ENCODE peak calls at places on chromosomes 11 and 22, in five cellular contexts. One of them, this sample, is unnamed.

GRCh38 chr22:35835267-35835997 is 117.8 kb downstream of the APOL5 start:
- DNase-seq in aorta: no peak
- DNase-seq in A549: no peak
- DNase-seq in GM23338: no peak
- DNase-seq in activated CD8-positive, alpha-beta memory T cell treated with anti-CD3 and anti-CD28 coated beads, Interleukin-2, amount 50 U/mL, for 48 hours: no peak
- DNase-seq in this sample: no peak

GRCh38 chr11:1531961-1532586 is 40.0 kb downstream of the DUSP8 start:
- DNase-seq in aorta: peak
- DNase-seq in A549: no peak
- DNase-seq in GM23338: no peak
- DNase-seq in activated CD8-positive, alpha-beta memory T cell treated with anti-CD3 and anti-CD28 coated beads, Interleukin-2, amount 50 U/mL, for 48 hours: no peak
- DNase-seq in this sample: peak

GRCh38 chr11:20559523-20560300 is 39.7 kb upstream of the SLC6A5 start:
- DNase-seq in aorta: no peak
- DNase-seq in A549: no peak
- DNase-seq in GM23338: no peak
- DNase-seq in activated CD8-positive, alpha-beta memory T cell treated with anti-CD3 and anti-CD28 coated beads, Interleukin-2, amount 50 U/mL, for 48 hours: no peak
- DNase-seq in this sample: no peak

GRCh38 chr22:24164823-24165379 is 16.4 kb upstream of the SUSD2 start:
- DNase-seq in aorta: no peak
- DNase-seq in A549: no peak
- DNase-seq in GM23338: no peak
- DNase-seq in activated CD8-positive, alpha-beta memory T cell treated with anti-CD3 and anti-CD28 coated beads, Interleukin-2, amount 50 U/mL, for 48 hours: no peak
- DNase-seq in this sample: peak

GRCh38 chr11:108938604-108939003 is 273.7 kb downstream of the DDX10 start:
- DNase-seq in aorta: no peak
- DNase-seq in A549: no peak
- DNase-seq in GM23338: no peak
- DNase-seq in activated CD8-positive, alpha-beta memory T cell treated with anti-CD3 and anti-CD28 coated beads, Interleukin-2, amount 50 U/mL, for 48 hours: no peak
- DNase-seq in this sample: no peak

GRCh38 chr11:14029971-14030531 is 67.5 kb downstream of the SPON1 start:
- DNase-seq in aorta: peak
- DNase-seq in A549: peak
- DNase-seq in GM23338: no peak
- DNase-seq in activated CD8-positive, alpha-beta memory T cell treated with anti-CD3 and anti-CD28 coated beads, Interleukin-2, amount 50 U/mL, for 48 hours: no peak
- DNase-seq in this sample: peak

GRCh38 chr11:36431429-36432092 is 78.5 kb downstream of the TRAF6 start:
- DNase-seq in aorta: no peak
- DNase-seq in A549: peak
- DNase-seq in GM23338: no peak
- DNase-seq in activated CD8-positive, alpha-beta memory T cell treated with anti-CD3 and anti-CD28 coated beads, Interleukin-2, amount 50 U/mL, for 48 hours: no peak
- DNase-seq in this sample: no peak

GRCh38 chr22:24069721-24070120 is 58.6 kb downstream of the CABIN1 start:
- DNase-seq in aorta: peak
- DNase-seq in A549: no peak
- DNase-seq in GM23338: no peak
- DNase-seq in activated CD8-positive, alpha-beta memory T cell treated with anti-CD3 and anti-CD28 coated beads, Interleukin-2, amount 50 U/mL, for 48 hours: no peak
- DNase-seq in this sample: no peak

GRCh38 chr11:16286095-16286494 is 70.3 kb downstream of the SOX6 start:
- DNase-seq in aorta: no peak
- DNase-seq in A549: no peak
- DNase-seq in GM23338: no peak
- DNase-seq in activated CD8-positive, alpha-beta memory T cell treated with anti-CD3 and anti-CD28 coated beads, Interleukin-2, amount 50 U/mL, for 48 hours: no peak
- DNase-seq in this sample: no peak

GRCh38 chr11:130156108-130157022 is 3.2 kb upstream of the ST14 start:
- DNase-seq in aorta: no peak
- DNase-seq in A549: peak
- DNase-seq in GM23338: no peak
- DNase-seq in activated CD8-positive, alpha-beta memory T cell treated with anti-CD3 and anti-CD28 coated beads, Interleukin-2, amount 50 U/mL, for 48 hours: no peak
- DNase-seq in this sample: no peak

GRCh38 chr11:3216027-3216525 is 2.5 kb downstream of the MRGPRG start:
- DNase-seq in aorta: peak
- DNase-seq in A549: no peak
- DNase-seq in GM23338: no peak
- DNase-seq in activated CD8-positive, alpha-beta memory T cell treated with anti-CD3 and anti-CD28 coated beads, Interleukin-2, amount 50 U/mL, for 48 hours: no peak
- DNase-seq in this sample: no peak

GRCh38 chr11:44957051-44957515 is 6.4 kb upstream of the TP53I11 start:
- DNase-seq in aorta: no peak
- DNase-seq in A549: no peak
- DNase-seq in GM23338: peak
- DNase-seq in activated CD8-positive, alpha-beta memory T cell treated with anti-CD3 and anti-CD28 coated beads, Interleukin-2, amount 50 U/mL, for 48 hours: no peak
- DNase-seq in this sample: no peak

GRCh38 chr11:113577356-113578163 is 102.4 kb upstream of the DRD2 start:
- DNase-seq in aorta: no peak
- DNase-seq in A549: no peak
- DNase-seq in GM23338: peak
- DNase-seq in activated CD8-positive, alpha-beta memory T cell treated with anti-CD3 and anti-CD28 coated beads, Interleukin-2, amount 50 U/mL, for 48 hours: no peak
- DNase-seq in this sample: no peak

GRCh38 chr22:50606126-50606525 is 5.5 kb downstream of the MAPK8IP2 start:
- DNase-seq in aorta: peak
- DNase-seq in A549: no peak
- DNase-seq in GM23338: no peak
- DNase-seq in activated CD8-positive, alpha-beta memory T cell treated with anti-CD3 and anti-CD28 coated beads, Interleukin-2, amount 50 U/mL, for 48 hours: peak
- DNase-seq in this sample: no peak

GRCh38 chr11:119694334-119694733 is 34.7 kb downstream of the NECTIN1 start:
- DNase-seq in aorta: no peak
- DNase-seq in A549: peak
- DNase-seq in GM23338: no peak
- DNase-seq in activated CD8-positive, alpha-beta memory T cell treated with anti-CD3 and anti-CD28 coated beads, Interleukin-2, amount 50 U/mL, for 48 hours: no peak
- DNase-seq in this sample: no peak

GRCh38 chr22:19974233-19974861 is 32.7 kb upstream of the TXNRD2 start:
- DNase-seq in aorta: no peak
- DNase-seq in A549: peak
- DNase-seq in GM23338: peak
- DNase-seq in activated CD8-positive, alpha-beta memory T cell treated with anti-CD3 and anti-CD28 coated beads, Interleukin-2, amount 50 U/mL, for 48 hours: no peak
- DNase-seq in this sample: no peak

GRCh38 chr11:72333657-72334056 is 89.7 kb upstream of the PHOX2A start:
- DNase-seq in aorta: no peak
- DNase-seq in A549: peak
- DNase-seq in GM23338: peak
- DNase-seq in activated CD8-positive, alpha-beta memory T cell treated with anti-CD3 and anti-CD28 coated beads, Interleukin-2, amount 50 U/mL, for 48 hours: no peak
- DNase-seq in this sample: no peak

GRCh38 chr11:46649180-46649738 is 31.9 kb downstream of the ATG13 start:
- DNase-seq in aorta: no peak
- DNase-seq in A549: peak
- DNase-seq in GM23338: no peak
- DNase-seq in activated CD8-positive, alpha-beta memory T cell treated with anti-CD3 and anti-CD28 coated beads, Interleukin-2, amount 50 U/mL, for 48 hours: no peak
- DNase-seq in this sample: peak

GRCh38 chr22:41405588-41405987 is 23.8 kb downstream of the TEF start:
- DNase-seq in aorta: no peak
- DNase-seq in A549: no peak
- DNase-seq in GM23338: no peak
- DNase-seq in activated CD8-positive, alpha-beta memory T cell treated with anti-CD3 and anti-CD28 coated beads, Interleukin-2, amount 50 U/mL, for 48 hours: peak
- DNase-seq in this sample: no peak

GRCh38 chr11:7300281-7300680 is 48.6 kb downstream of the SYT9 start:
- DNase-seq in aorta: no peak
- DNase-seq in A549: no peak
- DNase-seq in GM23338: no peak
- DNase-seq in activated CD8-positive, alpha-beta memory T cell treated with anti-CD3 and anti-CD28 coated beads, Interleukin-2, amount 50 U/mL, for 48 hours: no peak
- DNase-seq in this sample: no peak

GRCh38 chr11:116793476-116794096 is 1.9 kb upstream of the APOA5 start:
- DNase-seq in aorta: no peak
- DNase-seq in A549: peak
- DNase-seq in GM23338: no peak
- DNase-seq in activated CD8-positive, alpha-beta memory T cell treated with anti-CD3 and anti-CD28 coated beads, Interleukin-2, amount 50 U/mL, for 48 hours: no peak
- DNase-seq in this sample: no peak

GRCh38 chr11:88480217-88480616 is 142.7 kb upstream of the CTSC start:
- DNase-seq in aorta: no peak
- DNase-seq in A549: no peak
- DNase-seq in GM23338: no peak
- DNase-seq in activated CD8-positive, alpha-beta memory T cell treated with anti-CD3 and anti-CD28 coated beads, Interleukin-2, amount 50 U/mL, for 48 hours: no peak
- DNase-seq in this sample: no peak

GRCh38 chr11:125192194-125192593 is 27.6 kb downstream of the PKNOX2 start:
- DNase-seq in aorta: peak
- DNase-seq in A549: no peak
- DNase-seq in GM23338: no peak
- DNase-seq in activated CD8-positive, alpha-beta memory T cell treated with anti-CD3 and anti-CD28 coated beads, Interleukin-2, amount 50 U/mL, for 48 hours: no peak
- DNase-seq in this sample: no peak

GRCh38 chr22:19520566-19521305 is 3.5 kb downstream of the CLDN5 start:
- DNase-seq in aorta: peak
- DNase-seq in A549: no peak
- DNase-seq in GM23338: no peak
- DNase-seq in activated CD8-positive, alpha-beta memory T cell treated with anti-CD3 and anti-CD28 coated beads, Interleukin-2, amount 50 U/mL, for 48 hours: no peak
- DNase-seq in this sample: no peak

GRCh38 chr11:128345316-128345715 is 242.0 kb downstream of the ETS1 start:
- DNase-seq in aorta: no peak
- DNase-seq in A549: no peak
- DNase-seq in GM23338: no peak
- DNase-seq in activated CD8-positive, alpha-beta memory T cell treated with anti-CD3 and anti-CD28 coated beads, Interleukin-2, amount 50 U/mL, for 48 hours: no peak
- DNase-seq in this sample: no peak

This sample was measured in heart right ventricle.